ENCODE peak calls at places on chromosomes 13 and 19, in eight cellular contexts. J is RWPE1; N is naive thymus-derived CD4-positive, alpha-beta T cell; H is heart right ventricle; E is Panc1; Q is transverse colon; A is ascending aorta; U is esophagus squamous epithelium. V is an unnamed sample.

GRCh38 chr19:10007811-10008211 is 2.5 kb downstream of the COL5A3 start:
- DNase-seq in U (no peak), E (no peak), A (no peak), H (peak), N (no peak), Q (no peak), J (no peak), V (peak)

GRCh38 chr13:104843328-104843727 is 1692.1 kb downstream of the EFNB2 start:
- DNase-seq in E (no peak), N (no peak), A (no peak), Q (no peak), H (no peak), U (no peak), J (no peak), V (no peak)

GRCh38 chr13:110509971-110510786 is 51.3 kb downstream of the RAB20 start:
- DNase-seq in H (peak), N (no peak), A (no peak), J (no peak), Q (no peak), U (no peak), E (no peak), V (no peak)

GRCh38 chr19:33273881-33274662 is 28.3 kb downstream of the CEBPA start:
- DNase-seq in E (no peak), N (no peak), U (no peak), A (no peak), Q (peak), H (no peak), J (no peak), V (peak)

GRCh38 chr19:2261438-2262172 is 5.4 kb upstream of the JSRP1 start:
- DNase-seq in N (no peak), U (no peak), E (no peak), H (no peak), A (no peak), J (no peak), Q (peak), V (no peak)

GRCh38 chr19:46349311-46349993 is 2.6 kb downstream of the PPP5C start:
- DNase-seq in U (no peak), Q (no peak), J (no peak), N (no peak), E (no peak), H (no peak), A (no peak), V (no peak)

GRCh38 chr19:12202250-12202649 is 39.4 kb downstream of the ZNF136 start:
- DNase-seq in A (no peak), J (no peak), E (no peak), N (peak), H (peak), Q (peak), U (no peak), V (no peak)

GRCh38 chr13:77545626-77546412 is 10.3 kb downstream of the SCEL start:
- DNase-seq in A (no peak), E (no peak), Q (no peak), H (no peak), U (no peak), J (no peak), N (no peak), V (no peak)

GRCh38 chr13:100721885-100722512 is 47.4 kb upstream of the TMTC4 start:
- DNase-seq in E (peak), H (no peak), A (no peak), J (peak), Q (peak), U (no peak), N (no peak), V (peak)

GRCh38 chr19:32324631-32325215 is 20.7 kb upstream of the ZNF507 start:
- DNase-seq in J (no peak), A (no peak), H (no peak), E (no peak), N (no peak), U (no peak), Q (no peak), V (no peak)

GRCh38 chr19:11948646-11949045 is 16.2 kb upstream of the ZNF763 start:
- DNase-seq in A (no peak), N (no peak), E (no peak), U (no peak), H (no peak), Q (no peak), J (no peak), V (no peak)

GRCh38 chr19:3343619-3344502 is 22.5 kb upstream of the NFIC start:
- DNase-seq in H (peak), E (no peak), J (peak), Q (peak), U (no peak), A (peak), N (peak), V (peak)

GRCh38 chr13:108958013-108958376 is 328.6 kb downstream of the MYO16 start:
- DNase-seq in E (no peak), J (no peak), H (no peak), Q (no peak), A (no peak), N (no peak), U (no peak), V (no peak)

GRCh38 chr13:97757807-97758206 is 195.7 kb upstream of the IPO5 start:
- DNase-seq in Q (no peak), N (no peak), J (no peak), E (no peak), U (no peak), H (peak), A (no peak), V (no peak)

GRCh38 chr19:53892981-53893325 is 11.0 kb downstream of the PRKCG start:
- DNase-seq in N (no peak), Q (no peak), U (no peak), E (no peak), H (no peak), A (no peak), J (no peak), V (no peak)

GRCh38 chr13:39259371-39259770 is 221.1 kb downstream of the NHLRC3 start:
- DNase-seq in J (no peak), A (no peak), Q (no peak), U (no peak), N (no peak), H (no peak), E (no peak), V (no peak)

GRCh38 chr19:47618771-47619170 is 9.8 kb downstream of the BICRA start:
- DNase-seq in J (no peak), U (no peak), Q (peak), N (no peak), E (no peak), A (no peak), H (peak), V (peak)

GRCh38 chr13:109698779-109699178 is 87.6 kb downstream of the IRS2 start:
- DNase-seq in J (peak), N (no peak), U (no peak), H (no peak), Q (no peak), E (no peak), A (no peak), V (peak)

GRCh38 chr19:39518975-39519374 is 4.0 kb downstream of the SELENOV start:
- DNase-seq in N (no peak), H (no peak), J (no peak), U (no peak), Q (no peak), A (no peak), E (no peak), V (no peak)

GRCh38 chr13:66210677-66211076 is 1019.5 kb downstream of the PCDH9 start:
- DNase-seq in U (no peak), N (no peak), Q (no peak), H (no peak), E (peak), J (peak), A (no peak), V (peak)

GRCh38 chr19:15260939-15261338 is 28.7 kb upstream of the EPHX3 start:
- DNase-seq in N (no peak), H (no peak), Q (no peak), E (no peak), A (no peak), J (no peak), U (no peak), V (no peak)

GRCh38 chr19:13056052-13056660 is 46.5 kb downstream of the LYL1 start:
- DNase-seq in N (no peak), A (no peak), H (peak), E (no peak), U (no peak), Q (peak), J (peak), V (peak)

GRCh38 chr13:40187836-40188591 is 478.4 kb downstream of the FOXO1 start:
- DNase-seq in U (no peak), N (peak), E (no peak), J (no peak), Q (no peak), A (no peak), H (no peak), V (peak)

GRCh38 chr13:28489536-28489935 is 5.4 kb downstream of the FLT1 start:
- DNase-seq in A (no peak), N (no peak), J (no peak), Q (no peak), U (no peak), H (no peak), E (no peak), V (no peak)

GRCh38 chr19:45075215-45076028 is 856 bp downstream of the ZNF296 start:
- DNase-seq in J (peak), U (peak), Q (peak), E (no peak), H (peak), N (peak), A (peak), V (peak)

GRCh38 chr13:50124536-50125305 is 109.5 kb downstream of the KCNRG start:
- DNase-seq in N (peak), E (no peak), H (peak), Q (peak), J (peak), U (no peak), A (no peak), V (peak)

GRCh38 chr13:110364081-110364480 is 57.0 kb downstream of the COL4A2 start:
- DNase-seq in Q (no peak), E (no peak), N (no peak), H (no peak), U (no peak), J (no peak), A (no peak), V (no peak)

GRCh38 chr13:72726721-72727416 is 560 bp downstream of the MZT1 start:
- DNase-seq in E (no peak), A (no peak), J (peak), N (peak), U (peak), Q (peak), H (peak), V (peak)

GRCh38 chr13:24232474-24232873 is 72.0 kb downstream of the SPATA13 start:
- DNase-seq in J (no peak), A (no peak), N (no peak), U (no peak), E (no peak), Q (no peak), H (no peak), V (no peak)

GRCh38 chr13:24232037-24232436 is 71.5 kb downstream of the SPATA13 start:
- DNase-seq in J (no peak), E (no peak), N (no peak), H (no peak), Q (no peak), A (no peak), U (no peak), V (no peak)

GRCh38 chr13:24234200-24234915 is 73.8 kb downstream of the SPATA13 start:
- DNase-seq in H (no peak), U (no peak), E (no peak), A (no peak), J (no peak), Q (no peak), N (no peak), V (no peak)

GRCh38 chr13:24230428-24231072 is 70.0 kb downstream of the SPATA13 start:
- DNase-seq in E (no peak), N (no peak), A (no peak), J (no peak), Q (no peak), H (no peak), U (no peak), V (no peak)

GRCh38 chr13:24233351-24233901 is 72.9 kb downstream of the SPATA13 start:
- DNase-seq in A (no peak), N (no peak), H (no peak), Q (no peak), E (no peak), U (no peak), J (no peak), V (peak)
- H3K27ac ChIP-seq in A (no peak), N (no peak), H (no peak), Q (no peak), E (no peak), U (no peak), J (no peak), V (no peak)

GRCh38 chr13:113448885-113449692 is 4.2 kb downstream of the ADPRHL1 start:
- DNase-seq in Q (peak), H (no peak), N (peak), A (no peak), E (peak), U (no peak), J (peak), V (no peak)
- H3K27ac ChIP-seq in Q (peak), H (peak), N (no peak), A (no peak), E (peak), U (peak), J (peak), V (no peak)

DNA sequence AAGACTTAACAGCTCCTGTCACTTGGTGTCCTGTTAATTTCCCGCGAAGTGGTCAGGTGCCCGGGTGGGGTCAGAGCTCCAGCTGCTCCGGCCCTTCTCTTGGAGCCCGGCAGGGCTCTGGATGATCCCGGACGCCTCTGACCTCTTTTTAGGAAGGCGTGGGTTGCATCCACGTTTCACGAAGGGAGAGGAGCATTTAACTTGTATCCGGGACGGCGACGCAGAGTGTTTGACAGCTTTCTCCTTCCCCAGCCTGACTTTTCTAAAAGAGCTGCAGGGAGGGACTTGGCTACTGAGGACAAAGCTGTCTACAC is 656 bp downstream of the ZNF155 start:
- DNase-seq in H (peak), A (no peak), E (no peak), Q (peak), U (no peak), J (no peak), N (no peak), V (no peak)
- H3K27ac ChIP-seq in H (peak), A (peak), E (peak), Q (peak), U (peak), J (peak), N (peak), V (peak)

DNA sequence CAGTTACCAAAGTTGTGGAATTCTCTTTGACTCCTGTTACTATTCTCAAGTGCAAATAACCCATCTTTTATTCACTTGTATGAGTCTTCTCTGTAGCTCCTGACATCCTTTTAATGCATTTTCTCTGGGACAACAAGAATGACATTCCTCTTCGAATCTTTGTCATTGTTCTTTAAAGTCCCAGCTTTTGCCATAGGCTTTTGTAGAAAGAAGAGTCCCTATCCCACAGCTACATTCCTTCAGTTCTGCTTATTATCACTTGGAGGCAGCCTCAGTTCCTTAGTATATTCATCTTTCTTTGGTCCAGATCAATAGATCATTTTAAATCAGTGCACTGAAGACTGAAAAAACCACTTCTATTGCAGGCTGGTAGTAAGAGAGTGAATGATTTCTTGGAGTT is 560.2 kb downstream of the DACH1 start:
- DNase-seq in E (no peak), A (no peak), U (no peak), J (no peak), H (no peak), Q (no peak), N (no peak), V (no peak)
- H3K27ac ChIP-seq in E (no peak), A (no peak), U (no peak), J (no peak), H (no peak), Q (no peak), N (no peak), V (no peak)